ENCODE peak calls at places on chromosomes 6 and 20, in five cellular contexts. S is IMR-90; X is CD8-positive, alpha-beta memory T cell; G is mesothelial cell of epicardium; Z is stimulated activated CD8-positive, alpha-beta memory T cell treated with anti-CD3 and anti-CD28 coated beads, Interleukin-12 subunit alpha, Interleukin-12 subunit beta, amount 100 ng/mL, for 4 hours. T is an unnamed sample.

GRCh38 chr6:25613415-25613814 is 38.6 kb upstream of the SCGN start:
- DNase-seq in S (no peak), X (no peak), G (no peak), Z (no peak), T (no peak)

GRCh38 chr20:51529027-51529749 is 13.3 kb downstream of the NFATC2 start:
- DNase-seq in S (peak), X (no peak), G (no peak), Z (no peak), T (peak)

GRCh38 chr6:91366781-91367180 is 779.9 kb upstream of the MAP3K7 start:
- DNase-seq in S (no peak), X (no peak), G (no peak), Z (no peak), T (no peak)

GRCh38 chr6:113998811-113999210 is 27.9 kb upstream of the HDAC2 start:
- DNase-seq in S (no peak), X (no peak), G (no peak), Z (no peak), T (no peak)

GRCh38 chr20:49867453-49868215 is 47.7 kb downstream of the SPATA2 start:
- DNase-seq in S (no peak), X (no peak), G (no peak), Z (no peak), T (no peak)

GRCh38 chr6:135701426-135701825 is 150.1 kb upstream of the PDE7B start:
- DNase-seq in S (no peak), X (no peak), G (no peak), Z (no peak), T (no peak)

GRCh38 chr6:67630146-67630545 is 1004.9 kb upstream of the ADGRB3 start:
- DNase-seq in S (peak), X (no peak), G (no peak), Z (no peak), T (no peak)

GRCh38 chr20:47557791-47558190 is 56.1 kb downstream of the NCOA3 start:
- DNase-seq in S (peak), X (no peak), G (no peak), Z (no peak), T (no peak)

GRCh38 chr6:71012871-71013456 is 56.1 kb upstream of the B3GAT2 start:
- DNase-seq in S (peak), X (no peak), G (no peak), Z (no peak), T (peak)

GRCh38 chr6:155100087-155100486 is 105.0 kb downstream of the TIAM2 start:
- DNase-seq in S (peak), X (no peak), G (no peak), Z (no peak), T (no peak)

GRCh38 chr6:116011520-116011919 is 49.2 kb downstream of the FRK start:
- DNase-seq in S (no peak), X (no peak), G (no peak), Z (no peak), T (no peak)

GRCh38 chr6:138654715-138655634 is 118.6 kb upstream of the CCDC28A start:
- DNase-seq in S (peak), X (no peak), G (no peak), Z (no peak), T (no peak)

GRCh38 chr6:22362361-22362760 is 65.5 kb upstream of the PRL start:
- DNase-seq in S (no peak), X (no peak), G (no peak), Z (no peak), T (no peak)

GRCh38 chr20:58511861-58512260 is 3.3 kb downstream of the APCDD1L start:
- DNase-seq in S (no peak), X (no peak), G (no peak), Z (no peak), T (no peak)